ENCODE peak calls at places on chromosomes 7 and 10, in eight cellular contexts. One of them, this sample, is unnamed.

GRCh38 chr7:76071316-76072242 is 23.7 kb downstream of the MDH2 start:
- DNase-seq in stimulated activated naive CD8-positive, alpha-beta T cell treated with anti-CD3 and anti-CD28 coated beads, Interleukin-15, amount 100 ng/mL, for 72 hours: no peak
- DNase-seq in NCI-H1105: no peak
- DNase-seq in cardiac fibroblast: peak; percentile 60
- DNase-seq in non-pigmented ciliary epithelial cell: no peak
- DNase-seq in adipocyte: no peak
- DNase-seq in AG09319: no peak
- DNase-seq in occipital lobe: no peak
- DNase-seq in this sample: no peak

GRCh38 chr10:110568055-110568735 is 700 bp downstream of the SMC3 start:
- DNase-seq in stimulated activated naive CD8-positive, alpha-beta T cell treated with anti-CD3 and anti-CD28 coated beads, Interleukin-15, amount 100 ng/mL, for 72 hours: peak; percentile 68
- DNase-seq in NCI-H1105: no peak
- DNase-seq in cardiac fibroblast: peak; percentile 29
- DNase-seq in non-pigmented ciliary epithelial cell: no peak
- DNase-seq in adipocyte: peak; percentile 62
- DNase-seq in AG09319: no peak
- DNase-seq in occipital lobe: peak; percentile 62
- DNase-seq in this sample: peak; percentile 56

GRCh38 chr7:155953781-155954549 is 141.7 kb upstream of the SHH start:
- DNase-seq in stimulated activated naive CD8-positive, alpha-beta T cell treated with anti-CD3 and anti-CD28 coated beads, Interleukin-15, amount 100 ng/mL, for 72 hours: no peak
- DNase-seq in NCI-H1105: no peak
- DNase-seq in cardiac fibroblast: no peak
- DNase-seq in non-pigmented ciliary epithelial cell: no peak
- DNase-seq in adipocyte: no peak
- DNase-seq in AG09319: no peak
- DNase-seq in occipital lobe: no peak
- DNase-seq in this sample: no peak

GRCh38 chr10:107398115-107398514 is 233.6 kb upstream of the SORCS1 start:
- DNase-seq in stimulated activated naive CD8-positive, alpha-beta T cell treated with anti-CD3 and anti-CD28 coated beads, Interleukin-15, amount 100 ng/mL, for 72 hours: no peak
- DNase-seq in NCI-H1105: no peak
- DNase-seq in cardiac fibroblast: no peak
- DNase-seq in non-pigmented ciliary epithelial cell: no peak
- DNase-seq in adipocyte: no peak
- DNase-seq in AG09319: no peak
- DNase-seq in occipital lobe: no peak
- DNase-seq in this sample: no peak

GRCh38 chr10:78992333-78992732 is 76.4 kb upstream of the ZMIZ1 start:
- DNase-seq in stimulated activated naive CD8-positive, alpha-beta T cell treated with anti-CD3 and anti-CD28 coated beads, Interleukin-15, amount 100 ng/mL, for 72 hours: peak; percentile 35
- DNase-seq in NCI-H1105: no peak
- DNase-seq in cardiac fibroblast: no peak
- DNase-seq in non-pigmented ciliary epithelial cell: no peak
- DNase-seq in adipocyte: no peak
- DNase-seq in AG09319: no peak
- DNase-seq in occipital lobe: no peak
- DNase-seq in this sample: no peak

GRCh38 chr10:112409755-112410154 is 35.8 kb downstream of the ACSL5 start:
- DNase-seq in stimulated activated naive CD8-positive, alpha-beta T cell treated with anti-CD3 and anti-CD28 coated beads, Interleukin-15, amount 100 ng/mL, for 72 hours: no peak
- DNase-seq in NCI-H1105: no peak
- DNase-seq in cardiac fibroblast: no peak
- DNase-seq in non-pigmented ciliary epithelial cell: no peak
- DNase-seq in adipocyte: no peak
- DNase-seq in AG09319: no peak
- DNase-seq in occipital lobe: no peak
- DNase-seq in this sample: no peak

GRCh38 chr10:79268100-79268670 is 79.1 kb upstream of the PPIF start:
- DNase-seq in stimulated activated naive CD8-positive, alpha-beta T cell treated with anti-CD3 and anti-CD28 coated beads, Interleukin-15, amount 100 ng/mL, for 72 hours: no peak
- DNase-seq in NCI-H1105: no peak
- DNase-seq in cardiac fibroblast: no peak
- DNase-seq in non-pigmented ciliary epithelial cell: no peak
- DNase-seq in adipocyte: peak; percentile 54
- DNase-seq in AG09319: no peak
- DNase-seq in occipital lobe: no peak
- DNase-seq in this sample: no peak

GRCh38 chr10:79049931-79050895 is 18.6 kb upstream of the ZMIZ1 start:
- DNase-seq in stimulated activated naive CD8-positive, alpha-beta T cell treated with anti-CD3 and anti-CD28 coated beads, Interleukin-15, amount 100 ng/mL, for 72 hours: no peak
- DNase-seq in NCI-H1105: no peak
- DNase-seq in cardiac fibroblast: no peak
- DNase-seq in non-pigmented ciliary epithelial cell: no peak
- DNase-seq in adipocyte: peak; percentile 23
- DNase-seq in AG09319: no peak
- DNase-seq in occipital lobe: no peak
- DNase-seq in this sample: peak; percentile 20

GRCh38 chr7:63045575-63045974 is 953.1 kb upstream of the ZNF722 start:
- DNase-seq in stimulated activated naive CD8-positive, alpha-beta T cell treated with anti-CD3 and anti-CD28 coated beads, Interleukin-15, amount 100 ng/mL, for 72 hours: no peak
- DNase-seq in NCI-H1105: no peak
- DNase-seq in cardiac fibroblast: no peak
- DNase-seq in non-pigmented ciliary epithelial cell: no peak
- DNase-seq in adipocyte: no peak
- DNase-seq in AG09319: no peak
- DNase-seq in occipital lobe: no peak
- DNase-seq in this sample: no peak

GRCh38 chr7:28018851-28019465 is 161.6 kb downstream of the JAZF1 start:
- DNase-seq in stimulated activated naive CD8-positive, alpha-beta T cell treated with anti-CD3 and anti-CD28 coated beads, Interleukin-15, amount 100 ng/mL, for 72 hours: no peak
- DNase-seq in NCI-H1105: no peak
- DNase-seq in cardiac fibroblast: no peak
- DNase-seq in non-pigmented ciliary epithelial cell: no peak
- DNase-seq in adipocyte: no peak
- DNase-seq in AG09319: no peak
- DNase-seq in occipital lobe: no peak
- DNase-seq in this sample: no peak

GRCh38 chr10:15265076-15265475 is 96.6 kb upstream of the NMT2 start:
- DNase-seq in stimulated activated naive CD8-positive, alpha-beta T cell treated with anti-CD3 and anti-CD28 coated beads, Interleukin-15, amount 100 ng/mL, for 72 hours: no peak
- DNase-seq in NCI-H1105: no peak
- DNase-seq in cardiac fibroblast: peak; percentile 23
- DNase-seq in non-pigmented ciliary epithelial cell: no peak
- DNase-seq in adipocyte: no peak
- DNase-seq in AG09319: no peak
- DNase-seq in occipital lobe: no peak
- DNase-seq in this sample: no peak

GRCh38 chr10:99403674-99404073 is 26.8 kb downstream of the GOT1 start:
- DNase-seq in stimulated activated naive CD8-positive, alpha-beta T cell treated with anti-CD3 and anti-CD28 coated beads, Interleukin-15, amount 100 ng/mL, for 72 hours: no peak
- DNase-seq in NCI-H1105: no peak
- DNase-seq in cardiac fibroblast: no peak
- DNase-seq in non-pigmented ciliary epithelial cell: no peak
- DNase-seq in adipocyte: no peak
- DNase-seq in AG09319: no peak
- DNase-seq in occipital lobe: no peak
- DNase-seq in this sample: no peak

GRCh38 chr7:46848944-46849343 is 733.0 kb downstream of the TNS3 start:
- DNase-seq in stimulated activated naive CD8-positive, alpha-beta T cell treated with anti-CD3 and anti-CD28 coated beads, Interleukin-15, amount 100 ng/mL, for 72 hours: no peak
- DNase-seq in NCI-H1105: no peak
- DNase-seq in cardiac fibroblast: no peak
- DNase-seq in non-pigmented ciliary epithelial cell: no peak
- DNase-seq in adipocyte: peak; percentile 27
- DNase-seq in AG09319: peak; percentile 67
- DNase-seq in occipital lobe: no peak
- DNase-seq in this sample: no peak

GRCh38 chr10:46544989-46545791 is 11.3 kb downstream of the GPRIN2 start:
- DNase-seq in stimulated activated naive CD8-positive, alpha-beta T cell treated with anti-CD3 and anti-CD28 coated beads, Interleukin-15, amount 100 ng/mL, for 72 hours: no peak
- DNase-seq in NCI-H1105: no peak
- DNase-seq in cardiac fibroblast: peak; percentile 33
- DNase-seq in non-pigmented ciliary epithelial cell: no peak
- DNase-seq in adipocyte: peak; percentile 31
- DNase-seq in AG09319: no peak
- DNase-seq in occipital lobe: no peak
- DNase-seq in this sample: no peak

GRCh38 chr10:78443900-78444571 is 410.4 kb downstream of the RPS24 start:
- DNase-seq in stimulated activated naive CD8-positive, alpha-beta T cell treated with anti-CD3 and anti-CD28 coated beads, Interleukin-15, amount 100 ng/mL, for 72 hours: no peak
- DNase-seq in NCI-H1105: no peak
- DNase-seq in cardiac fibroblast: no peak
- DNase-seq in non-pigmented ciliary epithelial cell: no peak
- DNase-seq in adipocyte: no peak
- DNase-seq in AG09319: no peak
- DNase-seq in occipital lobe: no peak
- DNase-seq in this sample: no peak

GRCh38 chr10:11881477-11882417 is 58.6 kb downstream of the PROSER2 start:
- DNase-seq in stimulated activated naive CD8-positive, alpha-beta T cell treated with anti-CD3 and anti-CD28 coated beads, Interleukin-15, amount 100 ng/mL, for 72 hours: no peak
- DNase-seq in NCI-H1105: no peak
- DNase-seq in cardiac fibroblast: peak; percentile 19
- DNase-seq in non-pigmented ciliary epithelial cell: no peak
- DNase-seq in adipocyte: no peak
- DNase-seq in AG09319: no peak
- DNase-seq in occipital lobe: no peak
- DNase-seq in this sample: no peak

GRCh38 chr7:93147358-93147757 is 827 bp downstream of the SAMD9L start:
- DNase-seq in stimulated activated naive CD8-positive, alpha-beta T cell treated with anti-CD3 and anti-CD28 coated beads, Interleukin-15, amount 100 ng/mL, for 72 hours: peak; percentile 24
- DNase-seq in NCI-H1105: no peak
- DNase-seq in cardiac fibroblast: peak; percentile 65
- DNase-seq in non-pigmented ciliary epithelial cell: peak; percentile 19
- DNase-seq in adipocyte: peak; percentile 78
- DNase-seq in AG09319: peak; percentile 14
- DNase-seq in occipital lobe: peak; percentile 5
- DNase-seq in this sample: no peak

GRCh38 chr10:27506280-27506679 is 2.2 kb downstream of the RAB18 start:
- DNase-seq in stimulated activated naive CD8-positive, alpha-beta T cell treated with anti-CD3 and anti-CD28 coated beads, Interleukin-15, amount 100 ng/mL, for 72 hours: no peak
- DNase-seq in NCI-H1105: no peak
- DNase-seq in cardiac fibroblast: no peak
- DNase-seq in non-pigmented ciliary epithelial cell: no peak
- DNase-seq in adipocyte: peak; percentile 24
- DNase-seq in AG09319: no peak
- DNase-seq in occipital lobe: no peak
- DNase-seq in this sample: no peak

GRCh38 chr10:88152720-88153119 is 289.3 kb downstream of the PTEN start:
- DNase-seq in stimulated activated naive CD8-positive, alpha-beta T cell treated with anti-CD3 and anti-CD28 coated beads, Interleukin-15, amount 100 ng/mL, for 72 hours: peak; percentile 24
- DNase-seq in NCI-H1105: no peak
- DNase-seq in cardiac fibroblast: peak; percentile 90
- DNase-seq in non-pigmented ciliary epithelial cell: peak; percentile 88
- DNase-seq in adipocyte: peak; percentile 97
- DNase-seq in AG09319: peak; percentile 100
- DNase-seq in occipital lobe: no peak
- DNase-seq in this sample: peak; percentile 89

GRCh38 chr10:106355450-106355849 is 809.1 kb downstream of the SORCS1 start:
- DNase-seq in stimulated activated naive CD8-positive, alpha-beta T cell treated with anti-CD3 and anti-CD28 coated beads, Interleukin-15, amount 100 ng/mL, for 72 hours: no peak
- DNase-seq in NCI-H1105: no peak
- DNase-seq in cardiac fibroblast: no peak
- DNase-seq in non-pigmented ciliary epithelial cell: no peak
- DNase-seq in adipocyte: peak; percentile 44
- DNase-seq in AG09319: no peak
- DNase-seq in occipital lobe: no peak
- DNase-seq in this sample: no peak